ENCODE peak calls at places on chromosomes 6 and 20, in four cellular contexts. U is HepG2, Y is SK-N-SH, L is GM12878. Z is an unnamed sample.

GRCh38 chr20:45850238-45850637 is 7.0 kb downstream of the ACOT8 start:
- DNase-seq in U (no peak), Y (no peak), L (no peak), Z (no peak)

GRCh38 chr20:50885781-50886180 is 45.5 kb downstream of the ADNP start:
- DNase-seq in U (no peak), L (no peak), Y (no peak), Z (no peak)

GRCh38 chr20:62344092-62344491 is 23.0 kb downstream of the LAMA5 start:
- DNase-seq in L (no peak), U (no peak), Y (no peak), Z (no peak)

GRCh38 chr6:119350202-119351004 is 842 bp upstream of the MAN1A1 start:
- DNase-seq in L (no peak), U (peak; percentile 33), Y (peak; percentile 15), Z (no peak)

GRCh38 chr6:30917487-30917886 is 3.4 kb downstream of the VARS2 start:
- DNase-seq in U (no peak), Y (no peak), L (no peak), Z (no peak)

GRCh38 chr6:52285174-52286068 is 879 bp upstream of the MCM3 start:
- DNase-seq in U (peak; percentile 30), Y (peak; percentile 31), L (no peak), Z (no peak)

GRCh38 chr20:5061209-5061608 is 58.5 kb downstream of the PCNA start:
- DNase-seq in Y (no peak), U (peak; percentile 65), L (no peak), Z (peak; percentile 59)

GRCh38 chr6:65638047-65638831 is 68.8 kb downstream of the EYS start:
- DNase-seq in U (peak; percentile 45), Y (peak; percentile 23), L (no peak), Z (no peak)

GRCh38 chr6:44733146-44733545 is 345.6 kb downstream of the CDC5L start:
- DNase-seq in U (no peak), L (no peak), Y (no peak), Z (no peak)

GRCh38 chr20:2217857-2218529 is 77.8 kb upstream of the TGM3 start:
- DNase-seq in Y (no peak), L (peak; percentile 20), U (no peak), Z (no peak)

GRCh38 chr20:60466683-60467022 is 508.4 kb downstream of the CDH26 start:
- DNase-seq in L (no peak), Y (no peak), U (no peak), Z (no peak)

GRCh38 chr20:63292292-63292701 is 689 bp upstream of the COL20A1 start:
- DNase-seq in Y (no peak), U (no peak), L (no peak), Z (no peak)

GRCh38 chr6:158283304-158284005 is 28.8 kb upstream of the TULP4 start:
- DNase-seq in Y (no peak), L (no peak), U (no peak), Z (peak; percentile 64)

GRCh38 chr20:22414354-22414753 is 170.0 kb downstream of the FOXA2 start:
- DNase-seq in U (peak; percentile 50), Y (no peak), L (no peak), Z (no peak)

GRCh38 chr6:62891065-62891647 is 320.1 kb upstream of the FKBP1C start:
- DNase-seq in U (peak; percentile 24), Y (peak; percentile 0), L (no peak), Z (peak; percentile 12)

GRCh38 chr6:44593539-44593944 is 206.0 kb downstream of the CDC5L start:
- DNase-seq in L (peak; percentile 7), Y (peak; percentile 63), U (peak; percentile 68), Z (peak; percentile 48)

GRCh38 chr20:17786221-17786718 is 86.5 kb downstream of the BANF2 start:
- DNase-seq in Y (no peak), U (no peak), L (no peak), Z (no peak)

GRCh38 chr20:16216227-16217210 is 356.7 kb downstream of the KIF16B start:
- DNase-seq in L (no peak), Y (peak; percentile 34), U (no peak), Z (no peak)

GRCh38 chr6:107679457-107679856 is 144.7 kb downstream of the SCML4 start:
- DNase-seq in L (no peak), Y (no peak), U (no peak), Z (no peak)

GRCh38 chr20:35084998-35085397 is 7.6 kb downstream of the TRPC4AP start:
- DNase-seq in L (no peak), Y (no peak), U (no peak), Z (no peak)

GRCh38 chr6:133132092-133132491 is 109.1 kb upstream of the EYA4 start:
- DNase-seq in L (no peak), Y (peak; percentile 28), U (no peak), Z (no peak)

GRCh38 chr20:40933758-40934157 is 94.9 kb upstream of the TOP1 start:
- DNase-seq in Y (no peak), U (no peak), L (no peak), Z (no peak)

GRCh38 chr6:73879466-73879865 is 183.5 kb downstream of the CD109 start:
- DNase-seq in Y (no peak), L (no peak), U (no peak), Z (no peak)

GRCh38 chr6:41528409-41528963 is 17.7 kb upstream of the FOXP4 start:
- DNase-seq in L (no peak), Y (no peak), U (no peak), Z (no peak)

GRCh38 chr6:32047084-32047478 is 8.9 kb downstream of the CYP21A2 start:
- DNase-seq in U (peak; percentile 27), L (no peak), Y (no peak), Z (no peak)

GRCh38 chr6:16770701-16771569 is 9.7 kb upstream of the ATXN1 start:
- DNase-seq in Y (peak; percentile 74), U (peak; percentile 69), L (no peak), Z (peak; percentile 66)

GRCh38 chr20:40512567-40512966 is 176.5 kb downstream of the MAFB start:
- DNase-seq in Y (peak; percentile 41), L (no peak), U (no peak), Z (no peak)

GRCh38 chr6:397604-398003 is 6.1 kb downstream of the IRF4 start:
- DNase-seq in Y (no peak), U (no peak), L (no peak), Z (no peak)
- TF ChIP-seq PBX3 in Y (no peak), U (no peak), L (no peak), Z (no peak)

GRCh38 chr6:83509416-83509815 is 2.9 kb upstream of the PRSS35 start:
- DNase-seq in U (no peak), L (no peak), Y (no peak), Z (no peak)

DNA sequence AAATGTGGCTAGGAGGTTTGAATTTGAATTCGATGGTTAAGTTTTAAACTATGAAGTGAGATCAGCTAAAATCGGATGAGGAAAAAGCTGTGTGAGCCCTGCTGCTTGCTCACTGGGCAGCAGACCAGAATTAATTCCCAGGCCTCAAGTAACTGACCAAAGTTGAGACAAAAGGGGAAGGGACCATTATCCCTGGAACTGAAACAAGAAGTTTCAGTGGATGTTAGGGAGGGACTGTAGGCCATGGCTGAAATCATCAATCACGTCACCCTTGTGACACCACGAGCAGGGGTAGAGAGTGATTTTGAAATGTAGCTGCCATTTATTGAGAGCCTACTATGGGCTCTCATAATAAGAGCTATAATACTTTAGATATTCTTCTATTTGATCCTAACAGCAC is 7.0 kb upstream of the PRSS35 start:
- DNase-seq in U (no peak), Y (no peak), L (no peak), Z (no peak)
- TF ChIP-seq PBX3 in U (no peak), Y (no peak), L (no peak), Z (no peak)

DNA sequence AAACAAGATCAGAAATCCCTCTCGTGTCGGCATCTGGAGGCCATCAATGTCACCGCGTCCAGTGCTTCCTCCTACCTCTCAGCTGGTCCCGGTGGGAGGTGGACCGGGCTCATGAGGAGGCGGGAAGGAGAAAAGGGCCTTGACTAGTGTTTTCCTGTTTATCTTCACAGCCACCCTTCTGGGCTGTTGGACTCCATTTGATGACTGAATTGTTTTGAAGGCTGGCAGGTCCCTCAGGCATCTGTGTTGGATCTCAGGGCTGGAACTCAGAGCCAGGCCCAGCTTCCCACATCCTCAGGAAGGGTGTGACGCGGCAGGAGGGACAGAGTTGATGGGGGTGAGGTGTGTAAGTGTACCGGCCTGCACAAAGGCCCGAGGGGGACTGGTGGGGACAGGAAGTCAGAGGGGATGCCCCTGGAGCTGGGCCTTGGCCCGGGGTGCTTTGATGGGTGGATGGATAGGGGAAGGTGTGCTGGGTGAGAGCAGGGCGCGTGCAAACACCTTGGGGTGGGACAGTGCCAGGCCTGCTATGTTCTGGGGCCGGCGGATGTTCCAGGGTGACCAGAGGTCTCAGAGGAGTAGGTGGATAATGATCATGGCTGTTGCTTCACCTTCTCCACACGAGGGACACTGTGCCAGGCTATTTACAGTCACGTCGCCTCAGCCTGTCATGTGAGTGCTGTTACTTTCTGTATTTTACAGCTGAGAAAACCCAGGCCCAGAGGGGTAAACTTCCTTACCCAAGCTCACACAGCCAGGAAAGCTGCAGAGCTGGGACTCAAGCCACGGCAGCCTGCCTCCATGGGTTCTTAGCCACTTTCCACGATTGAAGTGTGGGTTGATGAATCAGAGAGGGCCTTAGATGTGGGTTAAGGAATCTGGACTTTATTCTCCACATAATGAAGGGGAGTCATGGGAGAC is 17.9 kb upstream of the CHMP4B start:
- DNase-seq in U (peak; percentile 40), L (no peak), Y (no peak), Z (no peak)
- TF ChIP-seq PBX3 in U (no peak), L (no peak), Y (no peak), Z (no peak)

GRCh38 chr6:163814494-163815364 is 400.2 kb downstream of the QKI start:
- DNase-seq in U (no peak), Y (no peak), L (peak; percentile 34), Z (peak; percentile 16)
- TF ChIP-seq PBX3 in U (no peak), Y (peak; percentile 61), L (no peak), Z (no peak)

GRCh38 chr6:84390334-84390733 is 162.9 kb upstream of the CEP162 start:
- DNase-seq in L (no peak), U (no peak), Y (no peak), Z (no peak)
- TF ChIP-seq PBX3 in L (no peak), U (no peak), Y (no peak), Z (no peak)

GRCh38 chr20:49534314-49534713 is 33.6 kb downstream of the PTGIS start:
- DNase-seq in L (peak; percentile 19), Y (peak; percentile 79), U (peak; percentile 63), Z (peak; percentile 80)

GRCh38 chr20:49532285-49532946 is 35.5 kb downstream of the PTGIS start:
- DNase-seq in U (no peak), Y (no peak), L (no peak), Z (no peak)

GRCh38 chr20:49526056-49526455 is 41.9 kb downstream of the PTGIS start:
- DNase-seq in L (no peak), U (no peak), Y (no peak), Z (no peak)

GRCh38 chr20:49526568-49526967 is 41.4 kb downstream of the PTGIS start:
- DNase-seq in Y (no peak), U (no peak), L (no peak), Z (no peak)

DNA sequence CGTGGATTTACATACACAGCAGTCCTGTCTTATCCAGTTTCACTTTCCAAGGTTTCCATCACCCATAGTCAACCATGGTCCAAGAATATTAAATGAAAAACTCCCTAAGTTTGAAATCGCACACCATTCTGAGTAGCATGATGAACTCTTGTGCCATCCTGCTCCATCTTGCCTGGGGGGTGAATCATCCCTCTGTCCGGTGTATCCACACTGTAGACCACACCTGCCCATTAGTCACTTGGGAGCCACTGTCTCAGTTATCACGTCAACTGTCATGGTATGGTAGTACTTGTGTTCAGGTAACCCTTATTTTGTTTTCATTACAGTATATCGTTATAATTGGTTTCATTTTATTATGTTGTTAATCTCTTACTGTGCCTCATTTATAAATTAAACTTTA is 38.5 kb downstream of the PTGIS start:
- DNase-seq in Y (no peak), U (no peak), L (no peak), Z (no peak)
- TF ChIP-seq PBX3 in Y (no peak), U (no peak), L (no peak), Z (no peak)

GRCh38 chr20:19478320-19478719 is 265.9 kb downstream of the SLC24A3 start:
- DNase-seq in L (no peak), Y (no peak), U (no peak), Z (no peak)
- TF ChIP-seq PBX3 in L (no peak), Y (no peak), U (no peak), Z (no peak)